ENCODE peak calls at places on chromosomes 4 and X, in five cellular contexts. One of them, this sample, is unnamed.
A peak's percentile ranks its signal among the peaks of the same experiment; 100 is the strongest.

GRCh38 chr4:23614284-23614892 is 275.5 kb downstream of the PPARGC1A start:
- DNase-seq in CD4-positive, CD25-positive, alpha-beta regulatory T cell: no peak
- DNase-seq in retina: no peak
- DNase-seq in Karpas-422: peak; percentile 82
- DNase-seq in mucosa of descending colon: no peak
- DNase-seq in this sample: peak; percentile 44

GRCh38 chr4:147846318-147847135 is 114.6 kb downstream of the ARHGAP10 start:
- DNase-seq in CD4-positive, CD25-positive, alpha-beta regulatory T cell: no peak
- DNase-seq in retina: no peak
- DNase-seq in Karpas-422: no peak
- DNase-seq in mucosa of descending colon: no peak
- DNase-seq in this sample: no peak

GRCh38 chrX:1435241-1435900 is 17.3 kb downstream of the ASMTL start:
- DNase-seq in CD4-positive, CD25-positive, alpha-beta regulatory T cell: no peak
- DNase-seq in retina: no peak
- DNase-seq in Karpas-422: no peak
- DNase-seq in mucosa of descending colon: peak; percentile 13
- DNase-seq in this sample: no peak

GRCh38 chr4:76753814-76754213 is 144.1 kb downstream of the SOWAHB start:
- DNase-seq in CD4-positive, CD25-positive, alpha-beta regulatory T cell: no peak
- DNase-seq in retina: no peak
- DNase-seq in Karpas-422: no peak
- DNase-seq in mucosa of descending colon: no peak
- DNase-seq in this sample: no peak

GRCh38 chr4:173516621-173517612 is 13.1 kb downstream of the HAND2 start:
- DNase-seq in CD4-positive, CD25-positive, alpha-beta regulatory T cell: no peak
- DNase-seq in retina: peak; percentile 78
- DNase-seq in Karpas-422: no peak
- DNase-seq in mucosa of descending colon: no peak
- DNase-seq in this sample: peak; percentile 69

GRCh38 chr4:148245015-148245414 is 197.2 kb downstream of the NR3C2 start:
- DNase-seq in CD4-positive, CD25-positive, alpha-beta regulatory T cell: no peak
- DNase-seq in retina: no peak
- DNase-seq in Karpas-422: no peak
- DNase-seq in mucosa of descending colon: no peak
- DNase-seq in this sample: no peak

GRCh38 chr4:154622598-154622997 is 10.1 kb upstream of the FGG start:
- DNase-seq in CD4-positive, CD25-positive, alpha-beta regulatory T cell: peak; percentile 29
- DNase-seq in retina: no peak
- DNase-seq in Karpas-422: peak; percentile 88
- DNase-seq in mucosa of descending colon: no peak
- DNase-seq in this sample: peak; percentile 7

GRCh38 chr4:3362431-3363287 is 69.8 kb downstream of the RGS12 start:
- DNase-seq in CD4-positive, CD25-positive, alpha-beta regulatory T cell: no peak
- DNase-seq in retina: no peak
- DNase-seq in Karpas-422: no peak
- DNase-seq in mucosa of descending colon: no peak
- DNase-seq in this sample: no peak

GRCh38 chrX:69493766-69494165 is 10.4 kb upstream of the NALF2 start:
- DNase-seq in CD4-positive, CD25-positive, alpha-beta regulatory T cell: no peak
- DNase-seq in retina: no peak
- DNase-seq in Karpas-422: no peak
- DNase-seq in mucosa of descending colon: no peak
- DNase-seq in this sample: no peak

GRCh38 chr4:146436423-146437162 is 85.1 kb downstream of the SLC10A7 start:
- DNase-seq in CD4-positive, CD25-positive, alpha-beta regulatory T cell: no peak
- DNase-seq in retina: no peak
- DNase-seq in Karpas-422: no peak
- DNase-seq in mucosa of descending colon: no peak
- DNase-seq in this sample: no peak

GRCh38 chr4:5827108-5828004 is 65.5 kb downstream of the CRMP1 start:
- DNase-seq in CD4-positive, CD25-positive, alpha-beta regulatory T cell: no peak
- DNase-seq in retina: no peak
- DNase-seq in Karpas-422: no peak
- DNase-seq in mucosa of descending colon: no peak
- DNase-seq in this sample: no peak

GRCh38 chr4:15758294-15758693 is 19.8 kb upstream of the CD38 start:
- DNase-seq in CD4-positive, CD25-positive, alpha-beta regulatory T cell: no peak
- DNase-seq in retina: no peak
- DNase-seq in Karpas-422: no peak
- DNase-seq in mucosa of descending colon: no peak
- DNase-seq in this sample: no peak

GRCh38 chr4:38804654-38805295 is at the start of gene TLR1:
- DNase-seq in CD4-positive, CD25-positive, alpha-beta regulatory T cell: peak; percentile 65
- DNase-seq in retina: no peak
- DNase-seq in Karpas-422: peak; percentile 89
- DNase-seq in mucosa of descending colon: no peak
- DNase-seq in this sample: peak; percentile 13

GRCh38 chr4:125013891-125014290 is 300.9 kb upstream of the FAT4 start:
- DNase-seq in CD4-positive, CD25-positive, alpha-beta regulatory T cell: no peak
- DNase-seq in retina: no peak
- DNase-seq in Karpas-422: no peak
- DNase-seq in mucosa of descending colon: no peak
- DNase-seq in this sample: no peak

GRCh38 chrX:143580266-143580665 is 55.6 kb downstream of the SLITRK4 start:
- DNase-seq in CD4-positive, CD25-positive, alpha-beta regulatory T cell: no peak
- DNase-seq in retina: no peak
- DNase-seq in Karpas-422: no peak
- DNase-seq in mucosa of descending colon: no peak
- DNase-seq in this sample: no peak

GRCh38 chr4:148447672-148448071 is 5.5 kb upstream of the NR3C2 start:
- DNase-seq in CD4-positive, CD25-positive, alpha-beta regulatory T cell: peak; percentile 34
- DNase-seq in retina: peak; percentile 24
- DNase-seq in Karpas-422: no peak
- DNase-seq in mucosa of descending colon: no peak
- DNase-seq in this sample: no peak

GRCh38 chr4:93710847-93711430 is 117.6 kb upstream of the ATOH1 start:
- DNase-seq in CD4-positive, CD25-positive, alpha-beta regulatory T cell: no peak
- DNase-seq in retina: no peak
- DNase-seq in Karpas-422: no peak
- DNase-seq in mucosa of descending colon: no peak
- DNase-seq in this sample: no peak